ENCODE peak calls at places on chromosomes 12 and 14, in nine cellular contexts. D is left cardiac atrium; M is left lung; X is A549; N is lung; Y is activated naive CD8-positive, alpha-beta T cell treated with anti-CD3 and anti-CD28 coated beads, Interleukin-2, amount 50 U/mL, for 24 hours; U is naive thymus-derived CD4-positive, alpha-beta T cell; E is CD8-positive, alpha-beta T cell; J is upper lobe of right lung. R is an unnamed sample.

GRCh38 chr12:47807338-47807737 is 12.4 kb downstream of the HDAC7 start:
- ATAC-seq in D (peak), M (peak), X (no peak), N (no peak), Y (no peak), U (no peak), E (no peak), J (peak), R (no peak)

GRCh38 chr14:71231521-71232393 is 324.5 kb downstream of the PCNX1 start:
- ATAC-seq in D (no peak), M (no peak), X (no peak), N (no peak), Y (peak), U (peak), E (no peak), J (peak), R (no peak)

GRCh38 chr14:97280526-97280925 is 483.3 kb downstream of the VRK1 start:
- ATAC-seq in D (no peak), M (no peak), X (no peak), N (no peak), Y (no peak), U (no peak), E (no peak), J (no peak), R (no peak)

GRCh38 chr14:72615511-72616121 is 278.3 kb downstream of the DPF3 start:
- ATAC-seq in D (peak), M (peak), X (no peak), N (no peak), Y (no peak), U (no peak), E (no peak), J (no peak), R (peak)

GRCh38 chr12:58818546-58818945 is 101.8 kb downstream of the LRIG3 start:
- ATAC-seq in D (no peak), M (no peak), X (no peak), N (no peak), Y (no peak), U (no peak), E (no peak), J (no peak), R (no peak)

GRCh38 chr14:100440207-100440631 is 117.1 kb downstream of the SLC25A47 start:
- ATAC-seq in D (peak), M (peak), X (peak), N (peak), Y (peak), U (peak), E (peak), J (peak), R (peak)

GRCh38 chr14:75752086-75752485 is 91.0 kb downstream of the TTLL5 start:
- ATAC-seq in D (no peak), M (no peak), X (no peak), N (no peak), Y (no peak), U (no peak), E (no peak), J (no peak), R (no peak)

GRCh38 chr12:31578632-31579031 is 12.3 kb downstream of the DENND5B start:
- ATAC-seq in D (peak), M (no peak), X (no peak), N (no peak), Y (no peak), U (no peak), E (no peak), J (no peak), R (no peak)

GRCh38 chr12:11765817-11766794 is 116.6 kb downstream of the ETV6 start:
- ATAC-seq in D (peak), M (peak), X (no peak), N (no peak), Y (peak), U (peak), E (peak), J (peak), R (peak)

GRCh38 chr14:52950410-52950897 is 396 bp downstream of the FERMT2 start:
- ATAC-seq in D (peak), M (peak), X (peak), N (peak), Y (peak), U (peak), E (peak), J (peak), R (peak)

GRCh38 chr12:96510306-96510764 is 21.0 kb downstream of the CFAP54 start:
- ATAC-seq in D (peak), M (peak), X (no peak), N (no peak), Y (no peak), U (no peak), E (no peak), J (no peak), R (peak)

GRCh38 chr14:49593016-49593415 is 5.7 kb upstream of the LRR1 start:
- ATAC-seq in D (no peak), M (no peak), X (no peak), N (no peak), Y (no peak), U (no peak), E (no peak), J (no peak), R (no peak)

GRCh38 chr14:38808734-38809455 is 294.1 kb downstream of the SEC23A start:
- ATAC-seq in D (no peak), M (no peak), X (no peak), N (no peak), Y (no peak), U (no peak), E (no peak), J (no peak), R (peak)

GRCh38 chr14:73976150-73976549 is 26.0 kb downstream of the COQ6 start:
- ATAC-seq in D (no peak), M (no peak), X (no peak), N (no peak), Y (no peak), U (no peak), E (no peak), J (no peak), R (no peak)

R was measured in esophagus mucosa.